ENCODE peak calls at places on chromosomes 5 and 9, in four cellular contexts. F, W, K and Q are unnamed samples.

GRCh38 chr9:96638606-96639364 is 16.3 kb downstream of the PRXL2C start:
- DNase-seq in F (no peak), W (no peak), K (no peak), Q (no peak)

GRCh38 chr9:20848490-20848889 is 164.4 kb downstream of the FOCAD start:
- DNase-seq in F (no peak), W (no peak), K (no peak), Q (no peak)

GRCh38 chr5:14557203-14557725 is 24.3 kb upstream of the OTULINL start:
- DNase-seq in F (no peak), W (no peak), K (no peak), Q (no peak)

GRCh38 chr5:98401645-98402044 is 371.8 kb upstream of the RGMB start:
- DNase-seq in F (no peak), W (no peak), K (no peak), Q (no peak)

GRCh38 chr9:121633736-121634135 is 17.7 kb upstream of the DAB2IP start:
- DNase-seq in F (no peak), W (no peak), K (no peak), Q (no peak)

GRCh38 chr9:89483592-89484474 is 14.1 kb downstream of the SEMA4D start:
- DNase-seq in F (no peak), W (no peak), K (no peak), Q (peak)

GRCh38 chr5:332843-333242 is 11.3 kb downstream of the AHRR start:
- DNase-seq in F (no peak), W (no peak), K (no peak), Q (no peak)

GRCh38 chr9:89372230-89372816 is 54.0 kb downstream of the SECISBP2 start:
- DNase-seq in F (no peak), W (no peak), K (no peak), Q (no peak)

GRCh38 chr9:26670052-26670640 is 222.5 kb downstream of the CAAP1 start:
- DNase-seq in F (no peak), W (no peak), K (no peak), Q (no peak)

GRCh38 chr5:132437604-132438275 is 52.8 kb downstream of the IRF1 start:
- DNase-seq in F (peak), W (peak), K (peak), Q (peak)

GRCh38 chr5:80754900-80755299 is 100.1 kb upstream of the DHFR start:
- DNase-seq in F (peak), W (no peak), K (no peak), Q (no peak)

GRCh38 chr5:135569755-135570452 is 8.9 kb downstream of the CXCL14 start:
- DNase-seq in F (peak), W (no peak), K (no peak), Q (no peak)

GRCh38 chr9:130288926-130289705 is 23.6 kb downstream of the HMCN2 start:
- DNase-seq in F (no peak), W (peak), K (no peak), Q (no peak)

GRCh38 chr5:51902512-51902911 is 519.3 kb downstream of the ISL1 start:
- DNase-seq in F (no peak), W (no peak), K (no peak), Q (no peak)

GRCh38 chr5:168315991-168316578 is 24.6 kb downstream of the WWC1 start:
- DNase-seq in F (no peak), W (no peak), K (no peak), Q (no peak)

GRCh38 chr5:68962632-68963484 is 131.0 kb upstream of the SLC30A5 start:
- DNase-seq in F (no peak), W (no peak), K (peak), Q (peak)

GRCh38 chr9:4489919-4490704 is at the start of gene SLC1A1:
- DNase-seq in F (no peak), W (peak), K (no peak), Q (peak)

GRCh38 chr5:167894631-167895472 is 396.6 kb upstream of the WWC1 start:
- DNase-seq in F (no peak), W (no peak), K (no peak), Q (no peak)

GRCh38 chr5:54612711-54613110 is 95.2 kb downstream of the SNX18 start:
- DNase-seq in F (no peak), W (no peak), K (no peak), Q (no peak)

GRCh38 chr9:28378236-28378635 is 805.0 kb upstream of the C9orf72 start:
- DNase-seq in F (no peak), W (no peak), K (no peak), Q (no peak)

GRCh38 chr9:101375546-101375945 is 9.3 kb downstream of the BAAT start:
- DNase-seq in F (no peak), W (no peak), K (no peak), Q (no peak)

GRCh38 chr9:127305450-127306226 is 41.1 kb downstream of the GARNL3 start:
- DNase-seq in F (no peak), W (no peak), K (no peak), Q (no peak)

GRCh38 chr9:38162332-38162985 is 93.4 kb upstream of the SHB start:
- DNase-seq in F (no peak), W (no peak), K (no peak), Q (no peak)

GRCh38 chr5:160506006-160507004 is 84.7 kb downstream of the PTTG1 start:
- DNase-seq in F (peak), W (no peak), K (no peak), Q (no peak)

GRCh38 chr9:97880336-97880735 is 27.3 kb downstream of the FOXE1 start:
- DNase-seq in F (no peak), W (no peak), K (no peak), Q (no peak)

GRCh38 chr9:112174223-112174964 is 703 bp downstream of the SUSD1 start:
- DNase-seq in F (peak), W (peak), K (no peak), Q (peak)

GRCh38 chr9:69004836-69005235 is 9.1 kb downstream of the PRKACG start:
- DNase-seq in F (no peak), W (no peak), K (no peak), Q (no peak)

GRCh38 chr5:38497946-38498345 is 58.5 kb downstream of the LIFR start:
- DNase-seq in F (no peak), W (no peak), K (no peak), Q (no peak)

GRCh38 chr9:109440797-109441287 is 57.3 kb downstream of the PTPN3 start:
- DNase-seq in F (peak), W (no peak), K (peak), Q (no peak)